ENCODE peak calls at places on chromosome 1, in nine cellular contexts. One of them, this sample, is unnamed.
A peak's percentile ranks its signal among the peaks of the same experiment; 100 is the strongest.

GRCh38 chr1:32138965-32139364 is 31.1 kb downstream of the KPNA6 start:
- DNase-seq in NB4: no peak
- DNase-seq in stomach: no peak
- DNase-seq in cardiac fibroblast: peak; percentile 57
- DNase-seq in colonic mucosa: no peak
- DNase-seq in IMR-90: peak; percentile 55
- DNase-seq in A549: peak; percentile 21
- DNase-seq in MM.1S: no peak
- DNase-seq in pancreas: no peak
- DNase-seq in this sample: peak; percentile 53

GRCh38 chr1:233033366-233033765 is 83.0 kb downstream of the NTPCR start:
- DNase-seq in NB4: peak; percentile 15
- DNase-seq in stomach: no peak
- DNase-seq in cardiac fibroblast: peak; percentile 53
- DNase-seq in colonic mucosa: no peak
- DNase-seq in IMR-90: peak; percentile 57
- DNase-seq in A549: no peak
- DNase-seq in MM.1S: no peak
- DNase-seq in pancreas: no peak
- DNase-seq in this sample: peak; percentile 86

GRCh38 chr1:207346562-207346912 is 25.1 kb downstream of the CD55 start:
- DNase-seq in NB4: no peak
- DNase-seq in stomach: no peak
- DNase-seq in cardiac fibroblast: no peak
- DNase-seq in colonic mucosa: no peak
- DNase-seq in IMR-90: no peak
- DNase-seq in A549: no peak
- DNase-seq in MM.1S: no peak
- DNase-seq in pancreas: no peak
- DNase-seq in this sample: no peak

GRCh38 chr1:33433509-33434362 is 2.8 kb upstream of the PHC2 start:
- DNase-seq in NB4: peak; percentile 98
- DNase-seq in stomach: no peak
- DNase-seq in cardiac fibroblast: peak; percentile 98
- DNase-seq in colonic mucosa: peak; percentile 54
- DNase-seq in IMR-90: peak; percentile 99
- DNase-seq in A549: peak; percentile 68
- DNase-seq in MM.1S: no peak
- DNase-seq in pancreas: no peak
- DNase-seq in this sample: peak; percentile 100

GRCh38 chr1:54297596-54298283 is 97.8 kb downstream of the MRPL37 start:
- DNase-seq in NB4: no peak
- DNase-seq in stomach: no peak
- DNase-seq in cardiac fibroblast: peak; percentile 18
- DNase-seq in colonic mucosa: peak; percentile 85
- DNase-seq in IMR-90: no peak
- DNase-seq in A549: no peak
- DNase-seq in MM.1S: no peak
- DNase-seq in pancreas: no peak
- DNase-seq in this sample: peak; percentile 33

GRCh38 chr1:18922848-18923475 is 20.6 kb upstream of the ALDH4A1 start:
- DNase-seq in NB4: peak; percentile 69
- DNase-seq in stomach: no peak
- DNase-seq in cardiac fibroblast: no peak
- DNase-seq in colonic mucosa: no peak
- DNase-seq in IMR-90: no peak
- DNase-seq in A549: no peak
- DNase-seq in MM.1S: no peak
- DNase-seq in pancreas: no peak
- DNase-seq in this sample: no peak

GRCh38 chr1:31010081-31010989 is 55.2 kb downstream of the PUM1 start:
- DNase-seq in NB4: no peak
- DNase-seq in stomach: no peak
- DNase-seq in cardiac fibroblast: peak; percentile 61
- DNase-seq in colonic mucosa: no peak
- DNase-seq in IMR-90: peak; percentile 92
- DNase-seq in A549: no peak
- DNase-seq in MM.1S: no peak
- DNase-seq in pancreas: no peak
- DNase-seq in this sample: peak; percentile 63

GRCh38 chr1:206979379-206980043 is 9.3 kb upstream of the FCAMR start:
- DNase-seq in NB4: peak; percentile 34
- DNase-seq in stomach: no peak
- DNase-seq in cardiac fibroblast: peak; percentile 44
- DNase-seq in colonic mucosa: no peak
- DNase-seq in IMR-90: peak; percentile 41
- DNase-seq in A549: peak; percentile 52
- DNase-seq in MM.1S: peak; percentile 37
- DNase-seq in pancreas: no peak
- DNase-seq in this sample: peak; percentile 24

GRCh38 chr1:26696191-26696644 is 403 bp downstream of the ARID1A start:
- DNase-seq in NB4: no peak
- DNase-seq in stomach: no peak
- DNase-seq in cardiac fibroblast: no peak
- DNase-seq in colonic mucosa: no peak
- DNase-seq in IMR-90: no peak
- DNase-seq in A549: no peak
- DNase-seq in MM.1S: no peak
- DNase-seq in pancreas: peak; percentile 75
- DNase-seq in this sample: no peak

GRCh38 chr1:116179886-116180474 is 68.8 kb downstream of the MAB21L3 start:
- DNase-seq in NB4: no peak
- DNase-seq in stomach: no peak
- DNase-seq in cardiac fibroblast: no peak
- DNase-seq in colonic mucosa: peak; percentile 17
- DNase-seq in IMR-90: no peak
- DNase-seq in A549: no peak
- DNase-seq in MM.1S: no peak
- DNase-seq in pancreas: no peak
- DNase-seq in this sample: no peak

GRCh38 chr1:167599839-167600581 is 30.0 kb upstream of the RCSD1 start:
- DNase-seq in NB4: peak; percentile 68
- DNase-seq in stomach: no peak
- DNase-seq in cardiac fibroblast: peak; percentile 65
- DNase-seq in colonic mucosa: peak; percentile 27
- DNase-seq in IMR-90: peak; percentile 22
- DNase-seq in A549: peak; percentile 42
- DNase-seq in MM.1S: peak; percentile 93
- DNase-seq in pancreas: no peak
- DNase-seq in this sample: peak; percentile 53
- H3K4me3 ChIP-seq in NB4: no peak overlapping the region
- H3K4me3 ChIP-seq in stomach: no peak overlapping the region
- H3K4me3 ChIP-seq in cardiac fibroblast: no peak overlapping the region
- H3K4me3 ChIP-seq in colonic mucosa: no peak overlapping the region
- H3K4me3 ChIP-seq in IMR-90: no peak overlapping the region
- H3K4me3 ChIP-seq in A549: no peak overlapping the region
- H3K4me3 ChIP-seq in MM.1S: peak overlapping the region; percentile 38
- H3K4me3 ChIP-seq in pancreas: no peak overlapping the region
- H3K4me3 ChIP-seq in this sample: no peak overlapping the region

GRCh38 chr1:42736571-42737200 is 3.4 kb downstream of the CLDN19 start:
- DNase-seq in NB4: no peak
- DNase-seq in stomach: no peak
- DNase-seq in cardiac fibroblast: no peak
- DNase-seq in colonic mucosa: no peak
- DNase-seq in IMR-90: no peak
- DNase-seq in A549: no peak
- DNase-seq in MM.1S: no peak
- DNase-seq in pancreas: no peak
- DNase-seq in this sample: no peak

GRCh38 chr1:42737986-42738677 is 1.9 kb downstream of the CLDN19 start:
- DNase-seq in NB4: no peak
- DNase-seq in stomach: no peak
- DNase-seq in cardiac fibroblast: no peak
- DNase-seq in colonic mucosa: no peak
- DNase-seq in IMR-90: no peak
- DNase-seq in A549: no peak
- DNase-seq in MM.1S: no peak
- DNase-seq in pancreas: no peak
- DNase-seq in this sample: no peak

GRCh38 chr1:42736152-42736551 is 3.9 kb downstream of the CLDN19 start:
- DNase-seq in NB4: peak; percentile 40
- DNase-seq in stomach: peak; percentile 31
- DNase-seq in cardiac fibroblast: peak; percentile 42
- DNase-seq in colonic mucosa: peak; percentile 73
- DNase-seq in IMR-90: no peak
- DNase-seq in A549: peak; percentile 21
- DNase-seq in MM.1S: no peak
- DNase-seq in pancreas: no peak
- DNase-seq in this sample: peak; percentile 26

GRCh38 chr1:42738678-42739226 is 1.3 kb downstream of the CLDN19 start:
- DNase-seq in NB4: no peak
- DNase-seq in stomach: no peak
- DNase-seq in cardiac fibroblast: no peak
- DNase-seq in colonic mucosa: no peak
- DNase-seq in IMR-90: no peak
- DNase-seq in A549: no peak
- DNase-seq in MM.1S: no peak
- DNase-seq in pancreas: no peak
- DNase-seq in this sample: no peak

DNA sequence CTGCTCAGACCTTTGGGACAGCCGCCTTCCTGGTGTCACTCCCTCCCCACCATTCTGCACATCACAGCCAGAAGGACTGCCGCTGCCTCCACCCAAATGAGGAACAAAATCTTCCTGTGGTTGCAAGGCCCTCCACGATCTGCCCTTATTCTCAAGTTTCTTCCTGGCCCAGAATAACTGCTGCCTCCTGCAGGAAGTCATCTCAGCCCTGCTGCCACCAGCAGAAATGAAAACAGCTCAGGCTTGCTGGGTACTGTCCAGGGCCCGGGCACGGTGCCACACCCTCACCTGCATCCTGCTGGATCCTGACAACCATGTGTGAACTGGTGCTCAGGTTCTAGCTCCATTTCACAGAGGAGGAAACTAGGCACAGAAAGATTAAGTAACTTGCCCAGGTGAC is 2.8 kb downstream of the CLDN19 start:
- DNase-seq in NB4: peak; percentile 87
- DNase-seq in stomach: peak; percentile 88
- DNase-seq in cardiac fibroblast: no peak
- DNase-seq in colonic mucosa: peak; percentile 74
- DNase-seq in IMR-90: no peak
- DNase-seq in A549: no peak
- DNase-seq in MM.1S: peak; percentile 24
- DNase-seq in pancreas: peak; percentile 84
- DNase-seq in this sample: no peak
- TF ChIP-seq CTCF in NB4: peak; percentile 49
- TF ChIP-seq CTCF in stomach: no peak
- TF ChIP-seq CTCF in cardiac fibroblast: no peak
- TF ChIP-seq CTCF in colonic mucosa: no peak
- TF ChIP-seq CTCF in IMR-90: no peak
- TF ChIP-seq CTCF in A549: no peak
- TF ChIP-seq CTCF in MM.1S: peak; percentile 26
- TF ChIP-seq CTCF in pancreas: no peak
- TF ChIP-seq CTCF in this sample: peak; percentile 7

DNA sequence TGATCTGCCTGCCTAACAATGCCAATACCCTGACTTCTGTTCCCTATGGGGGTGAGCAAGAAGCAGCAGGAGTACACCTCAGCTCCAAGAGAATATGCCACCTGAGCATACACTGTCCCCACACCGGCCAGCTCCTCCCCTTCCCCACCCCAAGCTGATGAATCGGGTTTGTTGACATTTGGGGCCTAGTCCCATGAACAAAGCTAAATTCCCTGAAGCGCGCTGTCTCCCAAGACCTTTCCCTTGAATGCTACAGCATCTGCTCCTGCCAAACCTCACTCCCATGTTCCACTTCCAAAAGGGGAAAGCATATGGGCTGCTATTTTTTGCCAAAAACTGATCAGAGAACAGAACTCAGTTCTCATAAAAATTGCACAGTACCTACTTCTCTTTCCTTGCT is 220.4 kb upstream of the CAMK1G start:
- DNase-seq in NB4: no peak
- DNase-seq in stomach: no peak
- DNase-seq in cardiac fibroblast: no peak
- DNase-seq in colonic mucosa: peak; percentile 27
- DNase-seq in IMR-90: no peak
- DNase-seq in A549: no peak
- DNase-seq in MM.1S: no peak
- DNase-seq in pancreas: no peak
- DNase-seq in this sample: no peak
- H3K4me3 ChIP-seq in NB4: no peak overlapping the region
- H3K4me3 ChIP-seq in stomach: no peak overlapping the region
- H3K4me3 ChIP-seq in cardiac fibroblast: no peak overlapping the region
- H3K4me3 ChIP-seq in colonic mucosa: no peak overlapping the region
- H3K4me3 ChIP-seq in IMR-90: no peak overlapping the region
- H3K4me3 ChIP-seq in A549: no peak overlapping the region
- H3K4me3 ChIP-seq in MM.1S: no peak overlapping the region
- H3K4me3 ChIP-seq in pancreas: no peak overlapping the region
- H3K4me3 ChIP-seq in this sample: no peak overlapping the region

GRCh38 chr1:66761273-66761672 is 9.0 kb downstream of the DYNLT5 start:
- DNase-seq in NB4: peak; percentile 35
- DNase-seq in stomach: no peak
- DNase-seq in cardiac fibroblast: peak; percentile 71
- DNase-seq in colonic mucosa: no peak
- DNase-seq in IMR-90: peak; percentile 23
- DNase-seq in A549: no peak
- DNase-seq in MM.1S: no peak
- DNase-seq in pancreas: no peak
- DNase-seq in this sample: peak; percentile 72
- TF ChIP-seq CTCF in NB4: no peak
- TF ChIP-seq CTCF in stomach: no peak
- TF ChIP-seq CTCF in cardiac fibroblast: peak; percentile 14
- TF ChIP-seq CTCF in colonic mucosa: no peak
- TF ChIP-seq CTCF in IMR-90: no peak
- TF ChIP-seq CTCF in A549: no peak
- TF ChIP-seq CTCF in MM.1S: peak; percentile 11
- TF ChIP-seq CTCF in pancreas: no peak
- TF ChIP-seq CTCF in this sample: peak; percentile 13

DNA sequence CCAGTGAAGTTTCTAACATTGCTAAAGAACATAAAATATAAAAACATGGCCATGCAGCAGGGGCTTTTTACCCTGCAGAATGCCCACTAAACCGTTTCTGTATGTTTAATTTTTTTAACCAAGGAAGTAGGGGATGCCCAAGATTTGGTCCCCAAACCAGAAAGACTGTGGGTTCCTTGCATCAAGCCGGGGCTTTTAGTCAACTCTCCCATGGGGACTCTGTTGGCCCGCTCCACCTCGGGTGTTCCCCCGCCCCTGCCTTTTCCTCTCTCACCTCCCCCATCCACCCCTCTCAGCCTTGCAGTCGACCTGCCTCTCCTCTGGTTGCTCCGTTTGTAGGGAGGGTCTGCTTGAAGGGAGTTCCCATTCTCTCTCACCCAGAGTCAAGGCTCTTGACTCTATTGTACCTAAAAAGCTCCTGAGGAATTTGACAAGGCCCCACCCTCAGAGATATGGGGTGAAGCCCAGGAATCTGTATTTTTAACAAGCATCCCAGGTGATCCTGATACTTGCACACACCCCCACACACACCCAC is 117.5 kb downstream of the TOMM20 start:
- DNase-seq in NB4: peak; percentile 87
- DNase-seq in stomach: no peak
- DNase-seq in cardiac fibroblast: no peak
- DNase-seq in colonic mucosa: no peak
- DNase-seq in IMR-90: no peak
- DNase-seq in A549: no peak
- DNase-seq in MM.1S: no peak
- DNase-seq in pancreas: no peak
- DNase-seq in this sample: no peak
- H3K4me3 ChIP-seq in NB4: peak overlapping the region; percentile 22
- H3K4me3 ChIP-seq in stomach: no peak overlapping the region
- H3K4me3 ChIP-seq in cardiac fibroblast: no peak overlapping the region
- H3K4me3 ChIP-seq in colonic mucosa: no peak overlapping the region
- H3K4me3 ChIP-seq in IMR-90: no peak overlapping the region
- H3K4me3 ChIP-seq in A549: no peak overlapping the region
- H3K4me3 ChIP-seq in MM.1S: peak overlapping the region; percentile 14
- H3K4me3 ChIP-seq in pancreas: no peak overlapping the region
- H3K4me3 ChIP-seq in this sample: no peak overlapping the region

GRCh38 chr1:204848579-204848978 is 22.1 kb upstream of the NFASC start:
- DNase-seq in NB4: no peak
- DNase-seq in stomach: no peak
- DNase-seq in cardiac fibroblast: no peak
- DNase-seq in colonic mucosa: no peak
- DNase-seq in IMR-90: no peak
- DNase-seq in A549: no peak
- DNase-seq in MM.1S: no peak
- DNase-seq in pancreas: no peak
- DNase-seq in this sample: no peak
- TF ChIP-seq CTCF in NB4: no peak
- TF ChIP-seq CTCF in stomach: no peak
- TF ChIP-seq CTCF in cardiac fibroblast: no peak
- TF ChIP-seq CTCF in colonic mucosa: no peak
- TF ChIP-seq CTCF in IMR-90: no peak
- TF ChIP-seq CTCF in A549: no peak
- TF ChIP-seq CTCF in MM.1S: no peak
- TF ChIP-seq CTCF in pancreas: no peak
- TF ChIP-seq CTCF in this sample: no peak

This sample was measured in fibroblast of villous mesenchyme.